ENCODE peak calls at places on chromosome 1, in ten cellular contexts. U is psoas muscle; Y is CD8-positive, alpha-beta T cell; C is lower lobe of right lung; A is A673; Z is fibroblast of lung; K is heart left ventricle; I is astrocyte; W is H9; G is heart right ventricle. J is an unnamed sample.

GRCh38 chr1:54124906-54125305 is 27.9 kb downstream of the CDCP2 start:
- DNase-seq in K (no peak), Y (no peak), A (no peak), Z (no peak), U (no peak), I (no peak), C (no peak), G (no peak), W (no peak), J (no peak)

GRCh38 chr1:6783221-6783620 is 2.0 kb upstream of the CAMTA1 start:
- DNase-seq in G (no peak), I (no peak), K (no peak), Y (no peak), U (no peak), Z (no peak), W (no peak), A (no peak), C (no peak), J (no peak)

GRCh38 chr1:56506951-56507437 is 72.4 kb downstream of the PLPP3 start:
- DNase-seq in G (no peak), I (no peak), A (no peak), C (no peak), Z (no peak), U (no peak), Y (no peak), W (no peak), K (no peak), J (no peak)

GRCh38 chr1:231460614-231461013 is 38.5 kb upstream of the EGLN1 start:
- DNase-seq in W (no peak), A (no peak), U (no peak), I (peak; percentile 84), K (no peak), C (no peak), Y (peak; percentile 26), Z (no peak), G (no peak), J (no peak)

GRCh38 chr1:108521990-108522393 is 37.9 kb upstream of the EEIG2 start:
- DNase-seq in I (peak; percentile 31), G (no peak), Z (peak; percentile 37), K (no peak), Y (no peak), W (no peak), U (no peak), A (peak; percentile 26), C (no peak), J (no peak)

GRCh38 chr1:157696966-157697628 is 3.5 kb downstream of the FCRL3 start:
- DNase-seq in K (no peak), C (no peak), Z (no peak), I (no peak), G (no peak), Y (no peak), A (no peak), U (no peak), W (no peak), J (no peak)

GRCh38 chr1:202711949-202712635 is 1.8 kb upstream of the SYT2 start:
- DNase-seq in I (no peak), K (no peak), U (no peak), W (peak; percentile 50), C (no peak), Z (no peak), Y (no peak), A (no peak), G (no peak), J (no peak)

GRCh38 chr1:54649130-54649898 is 7.7 kb downstream of the MROH7 start:
- DNase-seq in K (no peak), I (no peak), Y (no peak), W (no peak), U (no peak), A (no peak), C (no peak), G (no peak), Z (no peak), J (no peak)

GRCh38 chr1:156140879-156141707 is 12.3 kb upstream of the SEMA4A start:
- DNase-seq in U (peak; percentile 68), Z (peak; percentile 63), K (peak; percentile 57), C (no peak), I (no peak), W (peak; percentile 92), G (no peak), Y (no peak), A (no peak), J (peak; percentile 46)

GRCh38 chr1:89659322-89660061 is 26.6 kb downstream of the LRRC8C start:
- DNase-seq in G (peak; percentile 13), W (no peak), A (no peak), U (no peak), I (no peak), Z (no peak), K (peak; percentile 28), C (no peak), Y (no peak), J (no peak)

GRCh38 chr1:23613191-23614126 is 54.2 kb upstream of the ID3 start:
- DNase-seq in C (no peak), Y (no peak), I (no peak), W (no peak), A (no peak), G (no peak), Z (no peak), K (no peak), U (no peak), J (no peak)

GRCh38 chr1:16151985-16152384 is 3.9 kb downstream of the EPHA2 start:
- DNase-seq in W (no peak), U (no peak), G (no peak), K (no peak), Z (no peak), A (no peak), I (no peak), C (no peak), Y (no peak), J (no peak)

GRCh38 chr1:184002071-184002470 is 35.5 kb downstream of the COLGALT2 start:
- DNase-seq in C (no peak), I (peak; percentile 95), U (no peak), A (peak; percentile 82), W (no peak), Z (peak; percentile 72), K (peak; percentile 49), Y (no peak), G (peak; percentile 42), J (peak; percentile 80)

GRCh38 chr1:1623181-1623630 is 7.9 kb downstream of the MIB2 start:
- DNase-seq in K (peak; percentile 31), A (no peak), Z (no peak), W (no peak), I (no peak), C (no peak), Y (no peak), U (peak; percentile 54), G (no peak), J (no peak)

GRCh38 chr1:166379447-166379846 is 212.6 kb upstream of the FAM78B start:
- DNase-seq in Z (no peak), G (peak; percentile 72), I (peak; percentile 3), U (peak; percentile 76), Y (no peak), K (peak; percentile 73), W (no peak), C (no peak), A (peak; percentile 1), J (no peak)

GRCh38 chr1:97204468-97204867 is 482.9 kb downstream of the PTBP2 start:
- DNase-seq in I (peak; percentile 60), Z (no peak), W (no peak), G (no peak), Y (no peak), U (no peak), A (no peak), K (no peak), C (no peak), J (no peak)

GRCh38 chr1:106233511-106233910 is 823.0 kb upstream of the PRMT6 start:
- DNase-seq in C (no peak), W (no peak), Z (no peak), K (no peak), Y (no peak), G (no peak), U (no peak), A (peak; percentile 67), I (no peak), J (no peak)

GRCh38 chr1:218660678-218661053 is 315.5 kb downstream of the TGFB2 start:
- DNase-seq in Z (peak; percentile 76), G (no peak), C (no peak), Y (no peak), A (peak; percentile 64), W (no peak), U (no peak), I (peak; percentile 92), K (no peak), J (no peak)
- H3K27ac ChIP-seq in Z (no peak overlapping the region), G (no peak overlapping the region), C (no peak overlapping the region), Y (no peak overlapping the region), A (no peak overlapping the region), W (no peak overlapping the region), U (no peak overlapping the region), I (peak overlapping the region; percentile 85), K (no peak overlapping the region), J (no peak overlapping the region)

GRCh38 chr1:93648656-93649055 is 33.0 kb downstream of the BCAR3 start:
- DNase-seq in A (no peak), K (no peak), G (no peak), Z (no peak), C (no peak), U (no peak), Y (no peak), W (no peak), I (no peak), J (no peak)
- H3K27ac ChIP-seq in A (no peak overlapping the region), K (no peak overlapping the region), G (no peak overlapping the region), Z (no peak overlapping the region), C (no peak overlapping the region), U (no peak overlapping the region), Y (no peak overlapping the region), W (no peak overlapping the region), I (no peak overlapping the region), J (no peak overlapping the region)

DNA sequence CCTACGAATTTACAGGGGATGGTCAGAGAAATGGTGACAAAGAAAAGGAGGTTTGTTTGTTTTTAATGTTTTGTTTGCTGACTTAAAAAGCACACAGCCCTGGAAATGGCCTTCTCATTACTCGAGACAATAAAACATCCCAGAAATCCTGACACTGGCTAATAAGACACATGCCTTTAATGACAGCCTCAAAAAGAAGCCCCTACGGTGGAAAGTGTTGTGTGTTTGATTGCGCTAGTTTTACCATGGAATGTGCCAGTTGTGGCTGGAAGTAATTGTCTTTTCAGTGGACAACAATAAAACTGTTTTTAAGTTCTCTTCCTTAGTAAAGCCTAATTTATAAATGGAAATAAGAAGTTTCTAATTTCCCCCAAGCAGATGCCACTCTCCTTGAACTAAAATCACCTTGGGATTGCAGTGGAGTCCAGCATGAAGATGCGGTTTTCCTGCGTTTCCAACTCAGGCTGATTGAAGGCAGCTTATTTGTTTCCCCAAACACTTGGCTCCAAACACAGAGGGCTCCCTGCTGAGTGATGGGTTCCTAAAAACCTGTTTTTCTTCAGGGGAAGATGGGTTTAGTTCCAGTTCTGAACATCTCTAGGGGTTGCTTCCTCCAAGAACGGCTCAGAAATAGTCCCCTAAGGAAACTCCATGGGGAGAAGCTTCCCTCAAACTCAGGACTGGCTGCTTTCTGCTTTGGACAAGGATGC is 54.3 kb downstream of the CD247 start:
- DNase-seq in W (no peak), A (no peak), K (no peak), C (no peak), U (no peak), Y (no peak), Z (no peak), I (no peak), G (no peak), J (no peak)
- H3K27ac ChIP-seq in W (no peak overlapping the region), A (no peak overlapping the region), K (no peak overlapping the region), C (no peak overlapping the region), U (no peak overlapping the region), Y (no peak overlapping the region), Z (no peak overlapping the region), I (no peak overlapping the region), G (no peak overlapping the region), J (no peak overlapping the region)

DNA sequence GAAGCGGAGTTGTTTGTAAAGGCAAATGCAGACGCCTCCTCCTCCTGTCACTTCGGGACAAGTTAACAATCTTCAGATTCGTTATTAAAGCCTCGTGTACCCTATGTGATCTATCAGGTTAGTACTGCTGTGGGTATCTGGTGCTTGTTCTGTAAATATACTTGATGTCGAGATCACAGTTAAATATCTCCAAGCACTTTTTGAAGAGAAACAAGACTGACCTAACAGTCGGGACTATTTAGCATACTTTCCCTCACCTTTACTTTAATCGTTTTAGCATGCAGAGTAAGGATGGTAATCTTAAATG is 710 bp downstream of the KLHL20 start:
- DNase-seq in G (no peak), A (no peak), Z (no peak), U (no peak), I (no peak), K (no peak), C (no peak), W (no peak), Y (no peak), J (no peak)
- H3K27ac ChIP-seq in G (peak overlapping the region; percentile 91), A (peak overlapping the region; percentile 79), Z (peak overlapping the region; percentile 74), U (peak overlapping the region; percentile 93), I (peak overlapping the region; percentile 79), K (peak overlapping the region; percentile 86), C (peak overlapping the region; percentile 89), W (no peak overlapping the region), Y (peak overlapping the region; percentile 76), J (peak overlapping the region; percentile 75)

J was measured in substantia nigra.